ENCODE peak calls at places on chromosomes 7 and 10, in four cellular contexts. N is body of pancreas, S is transverse colon, U is neural crest cell. Z is an unnamed sample.

GRCh38 chr10:133453516-133454203 is at the start of gene SCART1:
- DNase-seq in U (no peak), N (no peak), S (no peak), Z (no peak)

GRCh38 chr7:135726389-135726788 is 1.6 kb downstream of the SLC13A4 start:
- DNase-seq in U (no peak), S (no peak), N (no peak), Z (no peak)

GRCh38 chr10:76581685-76582084 is 1055.9 kb downstream of the KCNMA1 start:
- DNase-seq in S (no peak), U (no peak), N (peak; percentile 77), Z (no peak)

GRCh38 chr7:135645296-135645904 is 16.9 kb upstream of the STMP1 start:
- DNase-seq in N (no peak), U (no peak), S (no peak), Z (no peak)

GRCh38 chr10:26448706-26449435 is 10.7 kb downstream of the APBB1IP start:
- DNase-seq in S (peak; percentile 60), N (no peak), U (no peak), Z (no peak)

GRCh38 chr10:58360412-58361004 is 24.7 kb upstream of the TFAM start:
- DNase-seq in S (no peak), U (no peak), N (no peak), Z (no peak)

GRCh38 chr10:95569368-95569767 is 8.2 kb upstream of the SORBS1 start:
- DNase-seq in N (no peak), U (no peak), S (no peak), Z (no peak)

GRCh38 chr10:28250358-28250757 is 52.5 kb downstream of the MPP7 start:
- DNase-seq in N (no peak), U (no peak), S (no peak), Z (no peak)

GRCh38 chr7:21717323-21717722 is 174.5 kb downstream of the DNAH11 start:
- DNase-seq in N (no peak), U (no peak), S (no peak), Z (no peak)

DNA sequence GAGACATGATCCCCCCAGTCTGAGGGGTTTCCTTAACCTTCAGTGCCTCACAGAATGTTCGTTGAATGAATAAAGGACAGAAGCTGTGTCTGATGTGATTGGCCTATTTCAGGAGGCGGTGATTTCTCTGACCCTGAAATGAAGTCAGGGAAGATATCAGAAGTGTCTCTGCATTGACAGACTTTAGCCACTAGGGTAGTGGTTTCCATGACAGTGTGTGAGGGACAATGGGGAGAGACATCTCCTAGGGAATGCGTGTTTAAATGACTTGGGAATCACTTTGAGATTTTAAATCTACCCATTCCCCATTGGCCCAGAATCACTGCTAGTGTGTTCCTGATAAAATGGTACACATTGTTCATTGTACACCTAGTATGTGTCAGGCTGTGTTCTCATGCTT is 132.0 kb downstream of the CFAP58 start:
- DNase-seq in S (no peak), U (no peak), N (no peak), Z (no peak)
- TF ChIP-seq CTCF in S (no peak), U (peak; percentile 42), N (no peak), Z (no peak)

GRCh38 chr10:47309403-47310089 is 9.5 kb downstream of the GDF10 start:
- DNase-seq in U (no peak), N (no peak), S (no peak), Z (no peak)
- TF ChIP-seq CTCF in U (peak; percentile 42), N (peak; percentile 22), S (peak; percentile 28), Z (no peak)

GRCh38 chr10:68301790-68302502 is 29.9 kb upstream of the HNRNPH3 start:
- DNase-seq in U (no peak), N (no peak), S (no peak), Z (no peak)

GRCh38 chr10:68302871-68303270 is 29.0 kb upstream of the HNRNPH3 start:
- DNase-seq in S (no peak), N (no peak), U (no peak), Z (no peak)

GRCh38 chr10:68303849-68304412 is 27.9 kb upstream of the HNRNPH3 start:
- DNase-seq in N (peak; percentile 87), U (no peak), S (peak; percentile 70), Z (no peak)

GRCh38 chr10:68301301-68301700 is 30.6 kb upstream of the HNRNPH3 start:
- DNase-seq in U (no peak), S (no peak), N (no peak), Z (no peak)

GRCh38 chr10:68302503-68302823 is 29.4 kb upstream of the HNRNPH3 start:
- DNase-seq in U (no peak), N (no peak), S (no peak), Z (no peak)
- TF ChIP-seq CTCF in U (no peak), N (no peak), S (no peak), Z (no peak)

GRCh38 chr10:44398271-44398670 is 13.4 kb upstream of the CXCL12 start:
- DNase-seq in N (no peak), U (no peak), S (no peak), Z (no peak)

GRCh38 chr10:44399478-44400451 is 14.9 kb upstream of the CXCL12 start:
- DNase-seq in U (no peak), N (no peak), S (no peak), Z (no peak)

GRCh38 chr10:44400553-44400952 is 15.7 kb upstream of the CXCL12 start:
- DNase-seq in S (no peak), U (no peak), N (no peak), Z (no peak)

GRCh38 chr10:44397476-44398225 is 12.8 kb upstream of the CXCL12 start:
- DNase-seq in U (no peak), N (no peak), S (no peak), Z (no peak)

GRCh38 chr10:44398747-44399477 is 14.0 kb upstream of the CXCL12 start:
- DNase-seq in S (no peak), U (no peak), N (no peak), Z (no peak)
- TF ChIP-seq CTCF in S (no peak), U (no peak), N (no peak), Z (no peak)

GRCh38 chr10:88991161-88991899 is 732 bp downstream of the FAS start:
- DNase-seq in N (peak; percentile 68), S (peak; percentile 70), U (no peak), Z (no peak)
- TF ChIP-seq CTCF in N (peak; percentile 15), S (peak; percentile 8), U (peak; percentile 17), Z (no peak)

GRCh38 chr7:30026229-30027064 is at the start of gene FKBP14:
- DNase-seq in S (peak; percentile 97), U (peak; percentile 86), N (peak; percentile 99), Z (peak; percentile 80)

GRCh38 chr7:30029696-30030095 is 1.5 kb downstream of the PLEKHA8 start:
- DNase-seq in S (no peak), N (peak; percentile 33), U (no peak), Z (no peak)

GRCh38 chr7:30027915-30028748 is at the start of gene PLEKHA8:
- DNase-seq in S (peak; percentile 92), U (peak; percentile 96), N (peak; percentile 89), Z (peak; percentile 52)

GRCh38 chr7:30027065-30027456 is 559 bp upstream of the FKBP14 start:
- DNase-seq in N (peak; percentile 62), U (no peak), S (no peak), Z (no peak)

GRCh38 chr7:30028749-30029635 is 780 bp downstream of the PLEKHA8 start:
- DNase-seq in U (no peak), N (no peak), S (no peak), Z (peak; percentile 31)
- TF ChIP-seq CTCF in U (peak; percentile 22), N (peak; percentile 25), S (peak; percentile 18), Z (no peak)

GRCh38 chr7:106262268-106262881 is 22.4 kb downstream of the NAMPT start:
- DNase-seq in S (no peak), N (no peak), U (no peak), Z (no peak)
- TF ChIP-seq CTCF in S (no peak), N (no peak), U (no peak), Z (no peak)

DNA sequence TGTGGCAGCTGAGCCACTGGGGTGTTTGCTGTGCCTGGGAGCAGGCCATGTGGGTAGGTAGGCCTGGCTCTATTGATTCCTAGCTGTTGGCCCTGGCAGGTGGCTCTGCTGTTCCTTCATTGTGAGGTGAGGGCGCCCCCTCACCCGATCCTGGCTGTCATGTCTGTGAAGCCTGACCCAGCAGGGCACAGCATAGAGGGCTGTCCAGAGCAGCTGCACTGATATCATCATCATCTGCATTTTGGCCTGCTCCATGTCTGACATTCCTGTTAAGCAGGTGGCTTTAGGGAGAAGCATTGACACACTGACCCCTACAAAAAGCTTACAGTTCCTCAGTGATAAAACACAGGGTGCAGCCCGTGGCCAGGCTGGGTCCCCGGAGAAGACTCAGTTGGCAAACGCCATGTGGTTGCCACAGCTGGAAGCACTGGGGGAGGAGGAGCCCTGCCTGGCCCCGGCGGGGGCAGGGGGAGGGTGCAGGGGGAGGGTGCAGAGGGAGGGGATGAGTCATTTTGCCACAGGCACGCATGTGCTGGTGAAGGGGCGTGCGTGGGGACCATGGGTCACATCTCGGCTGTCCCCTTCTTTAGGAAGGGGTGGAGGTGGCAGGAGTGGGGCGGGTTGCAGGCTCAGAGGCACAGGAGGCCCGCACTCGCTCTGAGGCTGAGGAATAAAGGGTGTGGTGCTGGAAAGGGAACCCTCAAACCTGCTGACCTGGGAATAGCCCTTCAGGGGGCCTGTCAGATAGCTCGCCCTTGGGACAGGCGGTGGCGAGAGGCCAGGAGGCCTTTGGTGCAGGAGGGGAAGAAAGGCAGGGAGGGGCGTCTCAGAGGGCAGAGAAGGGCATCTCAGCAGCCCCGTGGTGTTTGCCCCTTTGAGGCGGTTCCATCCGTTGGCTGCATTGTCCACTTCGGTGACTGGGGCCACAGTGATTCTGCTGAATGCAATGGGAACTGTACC is 31.6 kb downstream of the IKZF1 start:
- DNase-seq in U (no peak), S (peak; percentile 68), N (no peak), Z (no peak)
- TF ChIP-seq CTCF in U (no peak), S (no peak), N (no peak), Z (no peak)

DNA sequence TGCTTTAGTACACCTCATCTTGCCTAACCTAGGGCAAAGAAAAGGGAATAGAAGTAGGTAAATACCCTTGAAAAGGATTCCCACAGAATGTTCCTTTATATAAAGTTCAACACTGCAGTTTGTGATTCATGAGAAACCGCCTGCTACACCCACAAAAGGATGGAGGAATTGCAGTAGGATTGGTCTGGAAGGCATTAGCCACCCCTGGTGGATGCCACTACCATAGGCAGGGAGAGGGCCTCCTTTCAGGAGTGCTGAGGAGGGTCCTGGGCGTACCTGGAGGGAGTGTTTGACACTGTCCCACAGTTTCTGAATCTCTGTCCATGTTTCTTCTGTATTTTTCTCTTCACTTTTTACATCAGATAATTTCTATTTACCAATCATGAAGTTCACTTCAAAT is 221.8 kb upstream of the TMEM72 start:
- DNase-seq in U (no peak), N (no peak), S (no peak), Z (no peak)
- TF ChIP-seq CTCF in U (no peak), N (no peak), S (no peak), Z (no peak)

GRCh38 chr7:118352854-118353453 is 128.4 kb downstream of the ANKRD7 start:
- DNase-seq in S (no peak), N (no peak), U (no peak), Z (no peak)
- TF ChIP-seq CTCF in S (no peak), N (no peak), U (peak; percentile 67), Z (no peak)